ENCODE peak calls at places on chromosome 4, in nine cellular contexts. One of them, this sample, is unnamed.

GRCh38 chr4:87101543-87102199 is 118.7 kb downstream of the KLHL8 start:
- DNase-seq in osteoblast: no peak
- DNase-seq in SJCRH30: no peak
- DNase-seq in GM23338: no peak
- DNase-seq in mesendoderm: no peak
- DNase-seq in spleen: no peak
- DNase-seq in fibroblast of lung: peak
- DNase-seq in brain microvascular endothelial cell: no peak
- DNase-seq in IMR-90: no peak
- DNase-seq in this sample: no peak

GRCh38 chr4:11463707-11464106 is 35.0 kb upstream of the HS3ST1 start:
- DNase-seq in IMR-90: no peak
- DNase-seq in spleen: no peak
- DNase-seq in SJCRH30: no peak
- DNase-seq in mesendoderm: no peak
- DNase-seq in osteoblast: no peak
- DNase-seq in GM23338: no peak
- DNase-seq in fibroblast of lung: no peak
- DNase-seq in brain microvascular endothelial cell: no peak
- DNase-seq in this sample: no peak

GRCh38 chr4:55598641-55599040 is 6.6 kb upstream of the PDCL2 start:
- DNase-seq in fibroblast of lung: no peak
- DNase-seq in osteoblast: no peak
- DNase-seq in GM23338: no peak
- DNase-seq in IMR-90: no peak
- DNase-seq in SJCRH30: no peak
- DNase-seq in mesendoderm: no peak
- DNase-seq in spleen: no peak
- DNase-seq in brain microvascular endothelial cell: no peak
- DNase-seq in this sample: no peak

GRCh38 chr4:186719925-186720694 is 3.5 kb downstream of the FAT1 start:
- DNase-seq in GM23338: peak
- DNase-seq in IMR-90: no peak
- DNase-seq in osteoblast: no peak
- DNase-seq in fibroblast of lung: peak
- DNase-seq in spleen: no peak
- DNase-seq in brain microvascular endothelial cell: peak
- DNase-seq in SJCRH30: peak
- DNase-seq in mesendoderm: peak
- DNase-seq in this sample: no peak

GRCh38 chr4:165115301-165115700 is 2.6 kb upstream of the TMEM192 start:
- DNase-seq in SJCRH30: no peak
- DNase-seq in brain microvascular endothelial cell: no peak
- DNase-seq in GM23338: no peak
- DNase-seq in spleen: no peak
- DNase-seq in fibroblast of lung: no peak
- DNase-seq in IMR-90: no peak
- DNase-seq in osteoblast: no peak
- DNase-seq in mesendoderm: no peak
- DNase-seq in this sample: no peak

GRCh38 chr4:42501624-42502401 is 104.5 kb downstream of the SHISA3 start:
- DNase-seq in SJCRH30: no peak
- DNase-seq in IMR-90: no peak
- DNase-seq in GM23338: peak
- DNase-seq in spleen: no peak
- DNase-seq in osteoblast: no peak
- DNase-seq in brain microvascular endothelial cell: no peak
- DNase-seq in mesendoderm: peak
- DNase-seq in fibroblast of lung: no peak
- DNase-seq in this sample: no peak

GRCh38 chr4:90317785-90318184 is 190.6 kb downstream of the CCSER1 start:
- DNase-seq in mesendoderm: peak
- DNase-seq in IMR-90: peak
- DNase-seq in fibroblast of lung: peak
- DNase-seq in brain microvascular endothelial cell: peak
- DNase-seq in spleen: no peak
- DNase-seq in SJCRH30: no peak
- DNase-seq in GM23338: no peak
- DNase-seq in osteoblast: peak
- DNase-seq in this sample: no peak

GRCh38 chr4:52251864-52252263 is 200.8 kb downstream of the SPATA18 start:
- DNase-seq in spleen: no peak
- DNase-seq in fibroblast of lung: no peak
- DNase-seq in IMR-90: no peak
- DNase-seq in mesendoderm: no peak
- DNase-seq in brain microvascular endothelial cell: no peak
- DNase-seq in SJCRH30: no peak
- DNase-seq in GM23338: no peak
- DNase-seq in osteoblast: no peak
- DNase-seq in this sample: no peak

GRCh38 chr4:168021666-168022065 is 70.7 kb upstream of the ANXA10 start:
- DNase-seq in SJCRH30: no peak
- DNase-seq in IMR-90: peak
- DNase-seq in mesendoderm: no peak
- DNase-seq in fibroblast of lung: peak
- DNase-seq in brain microvascular endothelial cell: peak
- DNase-seq in osteoblast: no peak
- DNase-seq in GM23338: no peak
- DNase-seq in spleen: no peak
- DNase-seq in this sample: no peak

GRCh38 chr4:10333942-10334341 is 123.3 kb downstream of the ZNF518B start:
- DNase-seq in brain microvascular endothelial cell: no peak
- DNase-seq in SJCRH30: no peak
- DNase-seq in GM23338: peak
- DNase-seq in IMR-90: no peak
- DNase-seq in spleen: no peak
- DNase-seq in fibroblast of lung: no peak
- DNase-seq in mesendoderm: peak
- DNase-seq in osteoblast: no peak
- DNase-seq in this sample: no peak

GRCh38 chr4:52641853-52642563 is 17.1 kb downstream of the USP46 start:
- DNase-seq in SJCRH30: no peak
- DNase-seq in IMR-90: peak
- DNase-seq in fibroblast of lung: peak
- DNase-seq in GM23338: no peak
- DNase-seq in mesendoderm: no peak
- DNase-seq in brain microvascular endothelial cell: peak
- DNase-seq in osteoblast: peak
- DNase-seq in spleen: no peak
- DNase-seq in this sample: no peak

GRCh38 chr4:141534985-141535384 is 101.4 kb upstream of the IL15 start:
- DNase-seq in SJCRH30: no peak
- DNase-seq in IMR-90: peak
- DNase-seq in brain microvascular endothelial cell: peak
- DNase-seq in mesendoderm: no peak
- DNase-seq in GM23338: no peak
- DNase-seq in spleen: no peak
- DNase-seq in fibroblast of lung: no peak
- DNase-seq in osteoblast: no peak
- DNase-seq in this sample: no peak

GRCh38 chr4:141530627-141531026 is 105.8 kb upstream of the IL15 start:
- DNase-seq in IMR-90: peak
- DNase-seq in GM23338: no peak
- DNase-seq in spleen: no peak
- DNase-seq in osteoblast: no peak
- DNase-seq in SJCRH30: no peak
- DNase-seq in mesendoderm: no peak
- DNase-seq in brain microvascular endothelial cell: no peak
- DNase-seq in fibroblast of lung: no peak
- DNase-seq in this sample: no peak
- H3K27ac ChIP-seq in IMR-90: no peak
- H3K27ac ChIP-seq in GM23338: no peak
- H3K27ac ChIP-seq in spleen: no peak
- H3K27ac ChIP-seq in osteoblast: no peak
- H3K27ac ChIP-seq in SJCRH30: no peak
- H3K27ac ChIP-seq in mesendoderm: no peak
- H3K27ac ChIP-seq in brain microvascular endothelial cell: no peak
- H3K27ac ChIP-seq in fibroblast of lung: no peak
- H3K27ac ChIP-seq in this sample: no peak

GRCh38 chr4:187811586-187811985 is 184.0 kb upstream of the ZFP42 start:
- DNase-seq in spleen: no peak
- DNase-seq in osteoblast: peak
- DNase-seq in GM23338: no peak
- DNase-seq in fibroblast of lung: no peak
- DNase-seq in IMR-90: no peak
- DNase-seq in mesendoderm: no peak
- DNase-seq in SJCRH30: no peak
- DNase-seq in brain microvascular endothelial cell: no peak
- DNase-seq in this sample: no peak

DNA sequence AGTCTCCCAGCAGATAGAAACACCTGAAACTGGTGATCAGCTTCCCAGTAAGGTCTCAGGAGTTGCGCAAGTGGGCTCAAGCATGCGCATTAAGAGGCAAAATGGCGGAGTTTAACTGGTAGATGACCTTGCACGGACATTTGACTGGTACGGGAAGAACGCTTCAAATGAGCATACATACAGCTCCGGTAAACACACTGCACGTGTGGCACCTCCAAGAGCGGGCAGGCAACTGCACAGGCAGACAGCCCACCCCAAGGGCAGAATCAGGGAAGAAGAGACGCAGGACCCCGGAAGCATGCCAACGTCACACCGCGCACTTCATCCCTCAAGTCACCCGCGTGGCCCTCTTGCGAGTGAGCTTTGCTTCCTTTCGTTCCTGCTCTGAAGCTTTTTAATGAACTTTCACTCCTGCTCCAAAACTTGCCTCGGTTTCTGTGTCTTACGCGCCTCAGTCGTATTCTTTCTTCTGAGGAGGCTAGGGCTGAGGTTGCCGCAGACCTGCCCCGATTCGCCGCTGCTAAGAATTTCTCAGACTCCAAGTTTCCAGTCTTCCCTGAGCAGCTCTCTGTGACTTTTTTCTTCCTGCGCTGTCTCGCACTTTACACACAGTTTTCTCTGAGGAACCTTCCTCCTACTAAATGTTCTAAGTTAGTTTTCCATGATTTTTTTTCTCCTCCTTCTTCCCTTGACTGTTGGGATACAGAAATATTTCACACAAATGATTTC is 180.7 kb upstream of the ZFP42 start:
- DNase-seq in mesendoderm: no peak
- DNase-seq in osteoblast: no peak
- DNase-seq in brain microvascular endothelial cell: no peak
- DNase-seq in spleen: no peak
- DNase-seq in SJCRH30: no peak
- DNase-seq in IMR-90: peak
- DNase-seq in GM23338: no peak
- DNase-seq in fibroblast of lung: peak
- DNase-seq in this sample: no peak
- H3K4me3 ChIP-seq in mesendoderm: no peak
- H3K4me3 ChIP-seq in osteoblast: peak
- H3K4me3 ChIP-seq in brain microvascular endothelial cell: peak
- H3K4me3 ChIP-seq in spleen: no peak
- H3K4me3 ChIP-seq in SJCRH30: no peak
- H3K4me3 ChIP-seq in IMR-90: peak
- H3K4me3 ChIP-seq in GM23338: no peak
- H3K4me3 ChIP-seq in fibroblast of lung: no peak
- H3K4me3 ChIP-seq in this sample: no peak

DNA sequence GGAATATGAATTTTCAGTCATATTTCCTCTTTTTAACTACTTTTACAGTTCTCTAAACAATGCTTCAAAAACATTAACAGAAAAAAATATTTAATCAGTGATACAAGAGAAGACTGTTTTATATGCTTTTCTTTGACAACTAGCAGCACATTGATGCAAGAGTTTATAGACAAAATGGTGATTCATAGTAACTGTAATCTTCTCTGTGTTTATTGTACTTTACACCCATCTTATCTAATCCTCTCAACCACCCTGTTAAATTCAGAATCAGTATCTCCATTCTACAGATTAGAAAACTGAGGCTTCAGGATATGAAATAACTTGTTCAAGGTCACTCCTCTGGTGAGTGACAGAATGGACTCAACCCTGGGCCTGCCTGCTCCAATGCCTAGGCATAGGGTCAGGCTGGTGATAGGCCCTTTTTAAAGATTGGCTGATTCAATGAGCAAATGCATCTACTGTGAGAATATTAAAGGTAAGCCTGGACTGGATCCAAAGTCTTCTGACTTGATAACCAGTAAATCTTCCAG is 26.1 kb upstream of the TMEM184C start:
- DNase-seq in SJCRH30: no peak
- DNase-seq in spleen: no peak
- DNase-seq in fibroblast of lung: peak
- DNase-seq in brain microvascular endothelial cell: no peak
- DNase-seq in IMR-90: peak
- DNase-seq in osteoblast: no peak
- DNase-seq in mesendoderm: no peak
- DNase-seq in GM23338: no peak
- DNase-seq in this sample: no peak
- H3K27ac ChIP-seq in SJCRH30: no peak
- H3K27ac ChIP-seq in spleen: no peak
- H3K27ac ChIP-seq in fibroblast of lung: no peak
- H3K27ac ChIP-seq in brain microvascular endothelial cell: peak
- H3K27ac ChIP-seq in IMR-90: no peak
- H3K27ac ChIP-seq in osteoblast: no peak
- H3K27ac ChIP-seq in mesendoderm: no peak
- H3K27ac ChIP-seq in GM23338: no peak
- H3K27ac ChIP-seq in this sample: no peak

DNA sequence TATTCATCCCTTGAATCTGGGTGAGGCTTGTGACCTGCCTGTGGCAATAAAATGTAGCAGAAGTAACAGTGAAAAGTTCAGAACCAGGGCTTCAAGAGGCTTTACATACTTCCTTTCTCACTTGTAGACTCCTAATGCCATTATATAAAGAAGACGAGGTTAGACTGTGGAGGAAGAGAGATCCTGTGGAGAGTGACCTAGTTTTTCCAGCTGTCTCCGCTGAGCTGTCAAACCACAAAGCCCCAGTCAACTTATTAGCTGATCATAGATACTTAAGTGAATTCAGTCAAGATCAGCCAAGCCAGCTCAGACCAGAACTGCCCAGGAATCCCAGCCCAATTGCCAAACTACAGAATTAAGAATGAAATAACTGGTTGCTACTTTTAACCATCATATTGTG is 80.9 kb upstream of the KLF3 start:
- DNase-seq in IMR-90: no peak
- DNase-seq in mesendoderm: no peak
- DNase-seq in fibroblast of lung: no peak
- DNase-seq in brain microvascular endothelial cell: no peak
- DNase-seq in osteoblast: no peak
- DNase-seq in GM23338: no peak
- DNase-seq in spleen: no peak
- DNase-seq in SJCRH30: peak
- DNase-seq in this sample: no peak
- H3K4me3 ChIP-seq in IMR-90: no peak
- H3K4me3 ChIP-seq in mesendoderm: no peak
- H3K4me3 ChIP-seq in fibroblast of lung: no peak
- H3K4me3 ChIP-seq in brain microvascular endothelial cell: no peak
- H3K4me3 ChIP-seq in osteoblast: no peak
- H3K4me3 ChIP-seq in GM23338: no peak
- H3K4me3 ChIP-seq in spleen: no peak
- H3K4me3 ChIP-seq in SJCRH30: no peak
- H3K4me3 ChIP-seq in this sample: no peak